ENCODE peak calls at places on chromosomes 13 and 19, in ten cellular contexts. S is aorta, R is tibial nerve, W is H7, K is AG04450, H is foreskin fibroblast, G is dorsolateral prefrontal cortex, Q is fibroblast of pulmonary artery, P is kidney epithelial cell, A is heart left ventricle. O is an unnamed sample.

GRCh38 chr13:41785402-41786142 is 175.3 kb downstream of the VWA8 start:
- DNase-seq in S (no peak), R (no peak), W (no peak), K (no peak), H (no peak), G (no peak), Q (no peak), P (no peak), A (no peak), O (no peak)

GRCh38 chr19:6856749-6857372 is 30.5 kb upstream of the ADGRE1 start:
- DNase-seq in S (no peak), R (no peak), W (no peak), K (no peak), H (no peak), G (peak; percentile 23), Q (no peak), P (no peak), A (no peak), O (no peak)

GRCh38 chr19:57406516-57407123 is 4.3 kb upstream of the ZNF17 start:
- DNase-seq in S (peak; percentile 51), R (no peak), W (peak; percentile 88), K (peak; percentile 15), H (peak; percentile 34), G (peak; percentile 56), Q (peak; percentile 68), P (no peak), A (peak; percentile 65), O (no peak)

GRCh38 chr19:2428027-2428690 is 773 bp upstream of the TIMM13 start:
- DNase-seq in S (no peak), R (no peak), W (peak; percentile 90), K (no peak), H (peak; percentile 23), G (peak; percentile 53), Q (no peak), P (no peak), A (peak; percentile 65), O (no peak)

GRCh38 chr19:15563325-15563794 is 51.7 kb upstream of the CYP4F8 start:
- DNase-seq in S (no peak), R (no peak), W (no peak), K (no peak), H (no peak), G (no peak), Q (no peak), P (no peak), A (peak; percentile 61), O (no peak)

GRCh38 chr13:72293206-72293605 is 426.2 kb upstream of the DACH1 start:
- DNase-seq in S (no peak), R (no peak), W (no peak), K (no peak), H (no peak), G (no peak), Q (peak; percentile 7), P (no peak), A (no peak), O (no peak)

GRCh38 chr13:82947121-82948077 is 934.9 kb downstream of the SLITRK1 start:
- DNase-seq in S (no peak), R (no peak), W (no peak), K (no peak), H (no peak), G (no peak), Q (peak; percentile 3), P (no peak), A (no peak), O (no peak)

GRCh38 chr19:55591555-55591954 is 7.8 kb downstream of the FIZ1 start:
- DNase-seq in S (no peak), R (no peak), W (peak; percentile 59), K (no peak), H (no peak), G (no peak), Q (no peak), P (no peak), A (no peak), O (no peak)

GRCh38 chr13:98749501-98749900 is 3.0 kb downstream of the SLC15A1 start:
- DNase-seq in S (no peak), R (no peak), W (no peak), K (no peak), H (peak; percentile 48), G (no peak), Q (peak; percentile 31), P (no peak), A (no peak), O (peak; percentile 76)

GRCh38 chr13:98752942-98753290 is 444 bp upstream of the SLC15A1 start:
- DNase-seq in S (no peak), R (no peak), W (no peak), K (no peak), H (no peak), G (no peak), Q (no peak), P (no peak), A (no peak), O (no peak)

GRCh38 chr13:98755116-98755515 is 2.6 kb upstream of the SLC15A1 start:
- DNase-seq in S (no peak), R (no peak), W (no peak), K (no peak), H (no peak), G (no peak), Q (no peak), P (no peak), A (no peak), O (no peak)

GRCh38 chr13:98751397-98752110 is 918 bp downstream of the SLC15A1 start:
- DNase-seq in S (no peak), R (no peak), W (peak; percentile 78), K (no peak), H (peak; percentile 28), G (no peak), Q (peak; percentile 27), P (no peak), A (no peak), O (no peak)

DNA sequence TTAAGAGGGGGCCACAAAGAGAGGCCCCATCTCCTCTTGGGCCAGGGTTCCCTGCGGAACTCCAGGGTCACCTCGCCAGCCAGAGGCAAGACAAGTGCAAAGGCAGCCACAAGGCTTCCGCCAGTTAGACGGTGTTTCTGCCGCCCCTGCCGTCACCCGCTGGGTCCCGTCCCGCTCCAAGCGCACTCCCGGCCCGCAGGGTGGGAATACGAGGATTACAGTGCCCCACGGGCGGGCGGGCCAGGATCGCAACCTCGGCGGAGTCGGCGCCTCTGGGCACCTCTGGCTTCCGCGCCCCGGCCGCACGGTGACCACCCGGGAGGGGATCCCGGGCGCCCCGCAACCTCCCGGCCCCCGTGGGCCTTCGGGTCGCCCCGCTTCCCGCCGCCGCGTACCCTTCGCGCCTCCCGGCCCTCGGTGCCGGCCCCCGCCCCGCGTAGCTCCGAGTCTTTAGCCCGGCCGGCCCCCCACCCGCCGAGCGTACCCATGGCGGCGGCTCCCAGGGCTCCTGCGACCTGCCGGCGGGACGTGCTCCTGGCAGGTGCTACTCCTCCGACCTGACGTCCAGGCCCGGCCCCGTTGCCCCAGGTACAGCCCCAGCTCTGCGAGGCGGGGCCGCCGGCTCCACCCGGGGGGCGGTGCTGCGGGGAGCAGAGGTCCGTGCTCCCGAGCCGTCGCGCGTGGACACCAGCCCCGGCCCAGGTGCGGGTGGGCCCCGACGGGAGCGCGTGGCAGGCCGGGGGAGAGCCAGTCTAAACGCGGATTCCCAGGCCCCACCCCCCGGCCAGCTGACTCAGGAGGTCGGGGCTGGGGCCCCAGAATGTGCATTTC is at the start of gene SLC15A1:
- DNase-seq in S (no peak), R (no peak), W (peak; percentile 84), K (no peak), H (no peak), G (no peak), Q (no peak), P (no peak), A (no peak), O (no peak)
- H3K4me3 ChIP-seq in S (no peak within 1 kb of the TSS), R (peak within 1 kb of the TSS; percentile 9), W (peak within 1 kb of the TSS; percentile 49), K (no peak within 1 kb of the TSS), H (peak within 1 kb of the TSS; percentile 16), G (peak within 1 kb of the TSS; percentile 51), Q (peak within 1 kb of the TSS; percentile 14), P (peak within 1 kb of the TSS; percentile 32), A (peak within 1 kb of the TSS; percentile 30), O (peak within 1 kb of the TSS; percentile 14)

GRCh38 chr19:13938361-13939027 is at the start of gene PODNL1:
- DNase-seq in S (peak; percentile 72), R (peak; percentile 58), W (peak; percentile 73), K (no peak), H (peak; percentile 66), G (no peak), Q (peak; percentile 64), P (no peak), A (no peak), O (peak; percentile 51)

GRCh38 chr19:13934785-13935109 is 3.5 kb downstream of the PODNL1 start:
- DNase-seq in S (no peak), R (no peak), W (no peak), K (no peak), H (no peak), G (no peak), Q (no peak), P (no peak), A (no peak), O (no peak)

GRCh38 chr19:13935765-13936486 is 2.3 kb downstream of the PODNL1 start:
- DNase-seq in S (no peak), R (no peak), W (peak; percentile 92), K (no peak), H (no peak), G (no peak), Q (no peak), P (no peak), A (no peak), O (no peak)

GRCh38 chr19:13932911-13933393 is 5.3 kb downstream of the PODNL1 start:
- DNase-seq in S (no peak), R (no peak), W (peak; percentile 56), K (no peak), H (no peak), G (no peak), Q (no peak), P (no peak), A (no peak), O (no peak)

GRCh38 chr19:13937479-13938360 is 497 bp downstream of the PODNL1 start:
- DNase-seq in S (no peak), R (no peak), W (peak; percentile 80), K (no peak), H (no peak), G (no peak), Q (no peak), P (no peak), A (no peak), O (no peak)
- H3K4me3 ChIP-seq in S (peak overlapping the region; percentile 14), R (peak overlapping the region; percentile 9), W (no peak overlapping the region), K (peak overlapping the region; percentile 47), H (peak overlapping the region; percentile 58), G (peak overlapping the region; percentile 40), Q (peak overlapping the region; percentile 35), P (peak overlapping the region; percentile 19), A (no peak overlapping the region), O (peak overlapping the region; percentile 58)

DNA sequence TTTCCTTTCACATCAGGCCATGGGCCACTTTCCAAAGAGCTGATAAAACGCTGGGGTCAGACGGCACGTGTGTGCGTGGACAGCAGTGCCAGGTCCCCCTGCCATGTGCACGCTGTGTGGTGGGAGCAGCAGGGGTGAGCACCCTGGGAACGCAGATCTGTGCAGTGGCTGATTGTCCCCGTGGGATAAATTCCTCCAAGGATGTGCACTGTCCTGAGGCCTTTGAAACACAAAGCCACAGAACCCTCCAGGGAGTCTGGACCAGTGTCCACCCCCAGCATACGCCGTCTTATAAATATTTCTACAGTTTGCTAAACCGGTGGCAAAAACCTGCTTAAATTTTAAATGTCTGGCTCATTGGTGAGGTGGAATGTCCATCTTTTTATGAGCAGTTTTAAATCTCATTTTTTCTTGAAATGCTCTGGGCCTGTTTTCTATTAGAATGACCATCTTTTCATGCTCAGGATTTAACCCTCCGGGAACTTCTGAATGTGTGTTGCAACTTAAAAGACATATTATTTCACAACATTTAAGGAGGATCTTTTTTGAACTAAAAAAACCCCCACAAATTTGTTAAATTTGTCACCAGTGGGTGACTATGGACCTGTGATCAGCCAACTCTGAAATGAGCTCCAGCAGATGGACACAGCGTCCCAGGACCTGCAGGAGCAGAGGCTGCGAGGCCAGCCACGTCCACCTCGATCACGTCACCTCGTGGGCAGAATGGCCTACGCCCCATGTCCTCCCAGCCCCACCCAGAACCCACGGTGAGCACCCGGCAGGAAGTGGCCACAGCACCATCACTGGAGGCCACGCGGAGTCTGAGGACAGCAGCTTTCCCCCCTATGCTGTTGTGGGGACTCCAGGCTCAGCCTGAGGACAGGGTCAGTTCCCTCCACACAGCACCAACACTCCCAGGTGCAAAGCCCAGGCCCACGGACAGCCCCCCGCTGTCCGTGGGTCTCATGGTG is 68.6 kb downstream of the RASA3 start:
- DNase-seq in S (peak; percentile 85), R (no peak), W (no peak), K (no peak), H (peak; percentile 78), G (no peak), Q (peak; percentile 57), P (no peak), A (peak; percentile 66), O (peak; percentile 81)
- H3K4me3 ChIP-seq in S (no peak overlapping the region), R (peak overlapping the region; percentile 9), W (no peak overlapping the region), K (peak overlapping the region; percentile 53), H (peak overlapping the region; percentile 29), G (peak overlapping the region; percentile 63), Q (peak overlapping the region; percentile 48), P (no peak overlapping the region), A (peak overlapping the region; percentile 21), O (peak overlapping the region; percentile 33)

GRCh38 chr13:43401364-43401763 is 378.0 kb downstream of the DNAJC15 start:
- DNase-seq in S (no peak), R (no peak), W (no peak), K (no peak), H (no peak), G (no peak), Q (no peak), P (no peak), A (no peak), O (no peak)
- H3K4me3 ChIP-seq in S (no peak overlapping the region), R (no peak overlapping the region), W (no peak overlapping the region), K (no peak overlapping the region), H (no peak overlapping the region), G (no peak overlapping the region), Q (no peak overlapping the region), P (no peak overlapping the region), A (no peak overlapping the region), O (no peak overlapping the region)